ENCODE peak calls at places on chromosomes 3 and 15, in four cellular contexts. G is H1, S is H9, P is mesendoderm. T is an unnamed sample.

GRCh38 chr3:31166249-31166885 is 271.9 kb upstream of the GADL1 start:
- DNase-seq in P (peak), G (no peak), S (no peak), T (peak)

GRCh38 chr3:71156062-71156665 is 427.4 kb downstream of the FOXP1 start:
- DNase-seq in P (peak), G (no peak), S (no peak), T (no peak)

GRCh38 chr3:81270603-81271371 is 490.7 kb downstream of the GBE1 start:
- DNase-seq in S (no peak), G (no peak), P (no peak), T (no peak)

GRCh38 chr15:99696096-99696495 is 37.1 kb downstream of the LYSMD4 start:
- DNase-seq in S (no peak), P (no peak), G (no peak), T (no peak)

GRCh38 chr3:10259036-10259435 is 10.8 kb downstream of the TATDN2 start:
- DNase-seq in P (no peak), S (no peak), G (no peak), T (no peak)

GRCh38 chr3:146542179-146542578 is 2.2 kb downstream of the PLSCR1 start:
- DNase-seq in P (no peak), S (no peak), G (no peak), T (peak)

GRCh38 chr3:27971600-27971999 is 249.5 kb upstream of the EOMES start:
- DNase-seq in P (peak), S (no peak), G (no peak), T (no peak)

GRCh38 chr3:73404450-73404849 is 220.3 kb downstream of the PDZRN3 start:
- DNase-seq in G (no peak), S (no peak), P (peak), T (no peak)

GRCh38 chr3:13770390-13771169 is 109.3 kb downstream of the WNT7A start:
- DNase-seq in G (no peak), S (peak), P (peak), T (no peak)

GRCh38 chr15:57720861-57721260 is 14.3 kb downstream of the POLR2M start:
- DNase-seq in S (no peak), G (no peak), P (no peak), T (peak)

GRCh38 chr15:101017041-101017754 is 98.0 kb downstream of the LRRK1 start:
- DNase-seq in G (peak), P (peak), S (peak), T (peak)

GRCh38 chr3:32359766-32360513 is 31.7 kb upstream of the CMTM7 start:
- DNase-seq in G (no peak), S (peak), P (peak), T (no peak)

GRCh38 chr3:136211547-136211946 is 15.4 kb upstream of the MSL2 start:
- DNase-seq in P (no peak), S (no peak), G (no peak), T (no peak)

GRCh38 chr3:136209921-136210320 is 13.8 kb upstream of the MSL2 start:
- DNase-seq in G (no peak), S (no peak), P (no peak), T (peak)

DNA sequence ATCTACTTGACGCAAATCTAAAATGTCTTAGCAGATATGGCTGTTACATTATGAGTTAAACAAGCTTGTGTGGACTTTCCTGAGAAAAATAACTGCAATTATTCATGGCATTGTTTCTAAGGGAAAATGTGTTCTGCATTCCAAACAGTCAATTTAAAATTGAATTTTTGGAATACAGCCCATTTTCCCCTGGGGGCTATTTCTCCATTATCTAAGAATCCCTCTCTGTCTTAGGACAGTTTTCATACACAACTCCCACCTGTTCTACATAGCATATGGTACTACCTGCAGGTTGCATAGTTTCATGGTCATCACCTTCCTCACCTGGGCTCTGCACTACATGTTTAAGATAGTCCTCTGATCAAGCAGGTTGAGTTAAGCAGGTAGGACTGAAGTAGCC is 11.6 kb upstream of the MSL2 start:
- DNase-seq in G (no peak), P (no peak), S (no peak), T (no peak)
- H4K5ac ChIP-seq in G (no peak), P (no peak), S (no peak), T (no peak)

GRCh38 chr15:34802803-34803395 is 7.5 kb upstream of the ACTC1 start:
- DNase-seq in P (no peak), G (no peak), S (no peak), T (no peak)
- H4K5ac ChIP-seq in P (no peak), G (no peak), S (no peak), T (no peak)

DNA sequence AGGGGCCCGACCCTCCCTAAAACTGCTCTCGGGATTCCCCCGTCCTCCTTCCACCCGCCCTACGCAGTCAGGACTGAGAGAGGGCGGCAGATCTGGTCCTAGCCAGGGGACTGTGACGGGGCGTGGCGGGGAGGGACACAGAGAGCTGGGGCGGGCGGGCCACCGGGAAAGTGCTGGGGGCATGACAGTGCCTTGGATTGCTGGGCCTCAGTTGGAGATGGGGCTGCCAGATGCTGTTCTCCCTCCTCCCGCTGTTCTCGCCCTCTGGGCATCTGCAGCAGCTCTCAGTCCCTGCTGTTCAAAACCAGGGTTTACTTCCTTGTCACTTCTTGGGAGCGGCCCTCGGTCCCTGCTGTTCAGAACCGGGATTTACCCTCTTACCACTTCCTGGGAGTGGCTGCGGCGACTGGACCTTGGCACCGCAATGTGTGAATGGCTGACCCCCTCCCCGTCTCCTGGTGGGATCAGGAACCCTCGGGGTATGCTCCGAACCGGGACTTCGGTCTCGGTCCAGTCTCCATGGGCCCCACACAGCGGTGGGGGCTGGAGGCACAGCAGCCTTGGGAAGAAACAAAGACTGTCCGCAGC is 1.8 kb upstream of the RPP25 start:
- DNase-seq in P (peak), G (peak), S (peak), T (no peak)
- H4K5ac ChIP-seq in P (no peak), G (no peak), S (no peak), T (no peak)

DNA sequence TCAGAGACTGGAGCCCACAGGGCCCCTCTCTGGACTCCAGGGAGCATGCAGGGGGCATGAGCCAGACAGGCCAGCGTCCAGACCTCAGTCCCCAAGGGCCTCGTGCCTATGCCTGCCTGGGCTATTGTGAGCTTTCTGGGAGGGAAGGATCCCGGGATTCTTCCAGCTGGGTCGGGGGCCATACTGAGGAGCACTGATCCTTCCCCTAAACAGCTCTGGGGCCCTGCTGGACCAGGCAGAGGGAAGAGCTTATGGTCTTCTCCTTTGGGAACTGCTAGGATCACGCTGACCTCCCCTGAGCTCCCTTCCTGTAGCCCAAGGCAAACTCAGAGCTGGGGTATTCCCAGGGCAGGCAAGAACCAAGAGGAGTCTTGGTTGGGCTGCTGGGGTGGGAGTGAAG is 106.4 kb downstream of the DNAJB8 start:
- DNase-seq in P (no peak), S (no peak), G (no peak), T (no peak)
- H4K5ac ChIP-seq in P (no peak), S (no peak), G (no peak), T (no peak)

DNA sequence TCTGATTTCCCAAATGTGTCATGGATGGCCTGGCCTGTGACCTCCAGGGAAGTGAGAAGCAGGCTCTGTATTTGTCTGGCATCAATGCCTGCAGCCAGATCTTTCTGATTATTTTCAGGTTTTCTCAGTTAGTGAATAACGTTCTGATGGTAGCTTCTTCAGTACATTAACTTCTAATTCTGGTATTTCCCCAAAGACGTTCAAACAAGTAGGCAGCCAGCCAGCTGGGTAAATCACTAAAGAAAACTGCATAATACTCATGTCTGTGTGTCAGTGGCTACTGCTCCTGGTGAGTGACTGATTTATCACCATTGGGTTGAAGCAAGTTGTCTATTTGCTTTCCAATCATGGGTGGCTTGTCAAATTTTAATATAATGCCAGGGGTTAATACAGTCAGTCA is 162.6 kb upstream of the PFN2 start:
- DNase-seq in G (no peak), S (no peak), P (no peak), T (peak)
- H4K5ac ChIP-seq in G (no peak), S (no peak), P (no peak), T (no peak)

GRCh38 chr3:50078622-50079021 is 10.1 kb upstream of the RBM5 start:
- DNase-seq in P (no peak), G (no peak), S (no peak), T (no peak)
- H4K5ac ChIP-seq in P (no peak), G (no peak), S (no peak), T (no peak)

DNA sequence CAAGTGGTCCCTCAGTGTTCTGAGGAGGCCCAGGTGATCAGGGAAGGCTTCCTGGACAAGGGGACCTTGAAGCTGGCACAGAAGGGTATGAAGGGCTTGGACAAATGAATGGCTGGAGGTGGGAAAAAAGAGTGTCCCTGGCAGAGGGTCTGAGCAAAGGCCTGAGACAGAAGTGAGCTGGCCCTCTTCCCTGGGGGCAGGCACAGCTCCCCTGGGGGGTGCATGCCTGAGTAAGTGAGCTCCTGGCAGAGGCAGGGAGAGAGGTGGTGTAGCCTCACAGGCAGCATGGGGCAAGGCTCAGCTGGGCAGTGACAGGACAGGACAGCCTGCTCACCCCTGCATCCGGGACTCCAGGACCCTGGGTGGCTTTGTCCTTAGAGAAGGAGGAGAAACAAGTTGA is 5.4 kb upstream of the CACNA2D2 start:
- DNase-seq in S (no peak), P (no peak), G (no peak), T (no peak)
- H4K5ac ChIP-seq in S (no peak), P (no peak), G (no peak), T (no peak)

T was measured in IMR-90.